ENCODE peak calls at places on chromosomes 4 and X, in ten cellular contexts. One of them, this sample, is unnamed. For H3K4me1, the result is how much of the 10 kb centered on the place peaks cover.

GRCh38 chr4:183797445-183798248 is 107.5 kb upstream of the STOX2 start:
- DNase-seq in CD8-positive, alpha-beta T cell: no peak
- DNase-seq in GM12878: no peak
- DNase-seq in aorta: no peak
- DNase-seq in IMR-90: no peak
- DNase-seq in GM23338: peak
- DNase-seq in lower lobe of right lung: peak
- DNase-seq in heart right ventricle: peak
- DNase-seq in mucosa of descending colon: peak
- DNase-seq in naive thymus-derived CD4-positive, alpha-beta T cell: no peak
- DNase-seq in this sample: peak

GRCh38 chrX:123184199-123184857 is at the start of gene GRIA3:
- DNase-seq in CD8-positive, alpha-beta T cell: no peak
- DNase-seq in GM12878: no peak
- DNase-seq in aorta: peak
- DNase-seq in IMR-90: no peak
- DNase-seq in GM23338: peak
- DNase-seq in lower lobe of right lung: no peak
- DNase-seq in heart right ventricle: no peak
- DNase-seq in mucosa of descending colon: no peak
- DNase-seq in naive thymus-derived CD4-positive, alpha-beta T cell: no peak
- DNase-seq in this sample: no peak

GRCh38 chrX:108439961-108440696 is 491 bp downstream of the COL4A5 start:
- DNase-seq in CD8-positive, alpha-beta T cell: no peak
- DNase-seq in GM12878: no peak
- DNase-seq in aorta: peak
- DNase-seq in IMR-90: peak
- DNase-seq in GM23338: peak
- DNase-seq in lower lobe of right lung: peak
- DNase-seq in heart right ventricle: peak
- DNase-seq in mucosa of descending colon: no peak
- DNase-seq in naive thymus-derived CD4-positive, alpha-beta T cell: no peak
- DNase-seq in this sample: no peak

GRCh38 chr4:173332963-173333657 is 1.0 kb downstream of the HMGB2 start:
- DNase-seq in CD8-positive, alpha-beta T cell: peak
- DNase-seq in GM12878: no peak
- DNase-seq in aorta: no peak
- DNase-seq in IMR-90: peak
- DNase-seq in GM23338: no peak
- DNase-seq in lower lobe of right lung: no peak
- DNase-seq in heart right ventricle: no peak
- DNase-seq in mucosa of descending colon: no peak
- DNase-seq in naive thymus-derived CD4-positive, alpha-beta T cell: peak
- DNase-seq in this sample: no peak

GRCh38 chrX:18983711-18984380 is at the start of gene PHKA2:
- DNase-seq in CD8-positive, alpha-beta T cell: no peak
- DNase-seq in GM12878: no peak
- DNase-seq in aorta: peak
- DNase-seq in IMR-90: no peak
- DNase-seq in GM23338: peak
- DNase-seq in lower lobe of right lung: peak
- DNase-seq in heart right ventricle: peak
- DNase-seq in mucosa of descending colon: peak
- DNase-seq in naive thymus-derived CD4-positive, alpha-beta T cell: no peak
- DNase-seq in this sample: peak

GRCh38 chrX:80550722-80551121 is 130.5 kb downstream of the TENT5D start:
- DNase-seq in CD8-positive, alpha-beta T cell: no peak
- DNase-seq in GM12878: no peak
- DNase-seq in aorta: no peak
- DNase-seq in IMR-90: no peak
- DNase-seq in GM23338: peak
- DNase-seq in lower lobe of right lung: no peak
- DNase-seq in heart right ventricle: no peak
- DNase-seq in mucosa of descending colon: no peak
- DNase-seq in naive thymus-derived CD4-positive, alpha-beta T cell: no peak
- DNase-seq in this sample: no peak

GRCh38 chr4:3470244-3471097 is 7.4 kb downstream of the DOK7 start:
- DNase-seq in CD8-positive, alpha-beta T cell: no peak
- DNase-seq in GM12878: no peak
- DNase-seq in aorta: no peak
- DNase-seq in IMR-90: peak
- DNase-seq in GM23338: no peak
- DNase-seq in lower lobe of right lung: peak
- DNase-seq in heart right ventricle: no peak
- DNase-seq in mucosa of descending colon: peak
- DNase-seq in naive thymus-derived CD4-positive, alpha-beta T cell: no peak
- DNase-seq in this sample: peak

GRCh38 chr4:120111745-120112144 is 45.1 kb upstream of the MAD2L1 start:
- DNase-seq in CD8-positive, alpha-beta T cell: no peak
- DNase-seq in GM12878: no peak
- DNase-seq in aorta: no peak
- DNase-seq in IMR-90: no peak
- DNase-seq in GM23338: no peak
- DNase-seq in lower lobe of right lung: no peak
- DNase-seq in heart right ventricle: no peak
- DNase-seq in mucosa of descending colon: no peak
- DNase-seq in naive thymus-derived CD4-positive, alpha-beta T cell: no peak
- DNase-seq in this sample: no peak

GRCh38 chrX:81377329-81377728 is 175.4 kb downstream of the SH3BGRL start:
- DNase-seq in CD8-positive, alpha-beta T cell: no peak
- DNase-seq in GM12878: no peak
- DNase-seq in aorta: no peak
- DNase-seq in IMR-90: peak
- DNase-seq in GM23338: peak
- DNase-seq in lower lobe of right lung: no peak
- DNase-seq in heart right ventricle: no peak
- DNase-seq in mucosa of descending colon: no peak
- DNase-seq in naive thymus-derived CD4-positive, alpha-beta T cell: no peak
- DNase-seq in this sample: no peak

GRCh38 chrX:154855256-154855655 is 20.8 kb upstream of the SMIM9 start:
- DNase-seq in CD8-positive, alpha-beta T cell: no peak
- DNase-seq in GM12878: no peak
- DNase-seq in aorta: no peak
- DNase-seq in IMR-90: no peak
- DNase-seq in GM23338: peak
- DNase-seq in lower lobe of right lung: no peak
- DNase-seq in heart right ventricle: no peak
- DNase-seq in mucosa of descending colon: no peak
- DNase-seq in naive thymus-derived CD4-positive, alpha-beta T cell: no peak
- DNase-seq in this sample: no peak

GRCh38 chr4:96736352-96736889 is 896.5 kb downstream of the PDHA2 start:
- DNase-seq in CD8-positive, alpha-beta T cell: no peak
- DNase-seq in GM12878: no peak
- DNase-seq in aorta: no peak
- DNase-seq in IMR-90: no peak
- DNase-seq in GM23338: peak
- DNase-seq in lower lobe of right lung: no peak
- DNase-seq in heart right ventricle: no peak
- DNase-seq in mucosa of descending colon: no peak
- DNase-seq in naive thymus-derived CD4-positive, alpha-beta T cell: no peak
- DNase-seq in this sample: no peak

GRCh38 chr4:17009871-17010367 is 111.5 kb upstream of the LDB2 start:
- DNase-seq in CD8-positive, alpha-beta T cell: no peak
- DNase-seq in GM12878: no peak
- DNase-seq in aorta: no peak
- DNase-seq in IMR-90: no peak
- DNase-seq in GM23338: no peak
- DNase-seq in lower lobe of right lung: no peak
- DNase-seq in heart right ventricle: no peak
- DNase-seq in mucosa of descending colon: no peak
- DNase-seq in naive thymus-derived CD4-positive, alpha-beta T cell: no peak
- DNase-seq in this sample: no peak

GRCh38 chr4:174119051-174119450 is 164.4 kb downstream of the FBXO8 start:
- DNase-seq in CD8-positive, alpha-beta T cell: no peak
- DNase-seq in GM12878: no peak
- DNase-seq in aorta: no peak
- DNase-seq in IMR-90: peak
- DNase-seq in GM23338: no peak
- DNase-seq in lower lobe of right lung: no peak
- DNase-seq in heart right ventricle: no peak
- DNase-seq in mucosa of descending colon: no peak
- DNase-seq in naive thymus-derived CD4-positive, alpha-beta T cell: no peak
- DNase-seq in this sample: no peak

GRCh38 chr4:173182403-173182802 is 13.8 kb downstream of the GALNT7 start:
- DNase-seq in CD8-positive, alpha-beta T cell: no peak
- DNase-seq in GM12878: no peak
- DNase-seq in aorta: no peak
- DNase-seq in IMR-90: peak
- DNase-seq in GM23338: no peak
- DNase-seq in lower lobe of right lung: no peak
- DNase-seq in heart right ventricle: no peak
- DNase-seq in mucosa of descending colon: no peak
- DNase-seq in naive thymus-derived CD4-positive, alpha-beta T cell: no peak
- DNase-seq in this sample: no peak

GRCh38 chrX:46722742-46723568 is 36.0 kb downstream of the SLC9A7 start:
- DNase-seq in CD8-positive, alpha-beta T cell: no peak
- DNase-seq in GM12878: no peak
- DNase-seq in aorta: no peak
- DNase-seq in IMR-90: peak
- DNase-seq in GM23338: no peak
- DNase-seq in lower lobe of right lung: no peak
- DNase-seq in heart right ventricle: no peak
- DNase-seq in mucosa of descending colon: no peak
- DNase-seq in naive thymus-derived CD4-positive, alpha-beta T cell: no peak
- DNase-seq in this sample: no peak

GRCh38 chr4:40254961-40255721 is 58.3 kb downstream of the RHOH start:
- DNase-seq in CD8-positive, alpha-beta T cell: no peak
- DNase-seq in GM12878: no peak
- DNase-seq in aorta: no peak
- DNase-seq in IMR-90: peak
- DNase-seq in GM23338: no peak
- DNase-seq in lower lobe of right lung: no peak
- DNase-seq in heart right ventricle: no peak
- DNase-seq in mucosa of descending colon: no peak
- DNase-seq in naive thymus-derived CD4-positive, alpha-beta T cell: no peak
- DNase-seq in this sample: no peak

GRCh38 chr4:82367438-82368097 is 6.2 kb downstream of the HNRNPD start:
- DNase-seq in CD8-positive, alpha-beta T cell: no peak
- DNase-seq in GM12878: no peak
- DNase-seq in aorta: no peak
- DNase-seq in IMR-90: no peak
- DNase-seq in GM23338: no peak
- DNase-seq in lower lobe of right lung: no peak
- DNase-seq in heart right ventricle: no peak
- DNase-seq in mucosa of descending colon: no peak
- DNase-seq in naive thymus-derived CD4-positive, alpha-beta T cell: no peak
- DNase-seq in this sample: no peak
- H3K4me1 ChIP-seq in CD8-positive, alpha-beta T cell: half or more
- H3K4me1 ChIP-seq in GM12878: under half
- H3K4me1 ChIP-seq in aorta: under half
- H3K4me1 ChIP-seq in IMR-90: under half
- H3K4me1 ChIP-seq in GM23338: under half
- H3K4me1 ChIP-seq in lower lobe of right lung: half or more
- H3K4me1 ChIP-seq in heart right ventricle: half or more
- H3K4me1 ChIP-seq in mucosa of descending colon: half or more
- H3K4me1 ChIP-seq in naive thymus-derived CD4-positive, alpha-beta T cell: half or more
- H3K4me1 ChIP-seq in this sample: half or more

GRCh38 chr4:8403981-8404380 is 36.5 kb downstream of the ACOX3 start:
- DNase-seq in CD8-positive, alpha-beta T cell: no peak
- DNase-seq in GM12878: no peak
- DNase-seq in aorta: no peak
- DNase-seq in IMR-90: no peak
- DNase-seq in GM23338: no peak
- DNase-seq in lower lobe of right lung: peak
- DNase-seq in heart right ventricle: no peak
- DNase-seq in mucosa of descending colon: no peak
- DNase-seq in naive thymus-derived CD4-positive, alpha-beta T cell: no peak
- DNase-seq in this sample: no peak
- H3K4me3 ChIP-seq in CD8-positive, alpha-beta T cell: no peak
- H3K4me3 ChIP-seq in GM12878: no peak
- H3K4me3 ChIP-seq in aorta: no peak
- H3K4me3 ChIP-seq in IMR-90: no peak
- H3K4me3 ChIP-seq in GM23338: no peak
- H3K4me3 ChIP-seq in lower lobe of right lung: no peak
- H3K4me3 ChIP-seq in heart right ventricle: no peak
- H3K4me3 ChIP-seq in mucosa of descending colon: no peak
- H3K4me3 ChIP-seq in naive thymus-derived CD4-positive, alpha-beta T cell: no peak
- H3K4me3 ChIP-seq in this sample: no peak

DNA sequence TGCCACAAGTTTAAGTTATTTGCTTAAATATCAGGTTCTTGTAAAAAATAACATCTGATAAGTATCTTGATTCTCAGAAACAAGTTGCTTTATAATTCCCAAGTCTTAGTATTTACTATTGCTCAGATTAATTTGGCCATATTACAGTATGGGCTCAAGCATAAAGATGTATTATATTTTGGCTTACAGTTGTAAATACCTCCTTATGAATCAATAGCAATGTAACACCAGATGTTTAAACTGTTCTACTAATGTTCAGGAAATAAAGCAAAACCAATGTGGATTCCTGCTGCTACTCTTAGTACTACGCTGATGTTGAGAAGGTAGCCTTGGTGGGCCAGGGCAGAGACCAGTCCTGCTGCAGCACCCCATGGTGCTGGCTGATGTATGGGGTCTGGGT is 102.7 kb downstream of the MGST2 start:
- DNase-seq in CD8-positive, alpha-beta T cell: no peak
- DNase-seq in GM12878: no peak
- DNase-seq in aorta: no peak
- DNase-seq in IMR-90: no peak
- DNase-seq in GM23338: no peak
- DNase-seq in lower lobe of right lung: no peak
- DNase-seq in heart right ventricle: no peak
- DNase-seq in mucosa of descending colon: no peak
- DNase-seq in naive thymus-derived CD4-positive, alpha-beta T cell: no peak
- DNase-seq in this sample: no peak
- H3K4me1 ChIP-seq in CD8-positive, alpha-beta T cell: under half
- H3K4me1 ChIP-seq in GM12878: under half
- H3K4me1 ChIP-seq in aorta: under half
- H3K4me1 ChIP-seq in IMR-90: under half
- H3K4me1 ChIP-seq in GM23338: under half
- H3K4me1 ChIP-seq in lower lobe of right lung: under half
- H3K4me1 ChIP-seq in heart right ventricle: under half
- H3K4me1 ChIP-seq in mucosa of descending colon: under half
- H3K4me1 ChIP-seq in naive thymus-derived CD4-positive, alpha-beta T cell: under half
- H3K4me1 ChIP-seq in this sample: under half

DNA sequence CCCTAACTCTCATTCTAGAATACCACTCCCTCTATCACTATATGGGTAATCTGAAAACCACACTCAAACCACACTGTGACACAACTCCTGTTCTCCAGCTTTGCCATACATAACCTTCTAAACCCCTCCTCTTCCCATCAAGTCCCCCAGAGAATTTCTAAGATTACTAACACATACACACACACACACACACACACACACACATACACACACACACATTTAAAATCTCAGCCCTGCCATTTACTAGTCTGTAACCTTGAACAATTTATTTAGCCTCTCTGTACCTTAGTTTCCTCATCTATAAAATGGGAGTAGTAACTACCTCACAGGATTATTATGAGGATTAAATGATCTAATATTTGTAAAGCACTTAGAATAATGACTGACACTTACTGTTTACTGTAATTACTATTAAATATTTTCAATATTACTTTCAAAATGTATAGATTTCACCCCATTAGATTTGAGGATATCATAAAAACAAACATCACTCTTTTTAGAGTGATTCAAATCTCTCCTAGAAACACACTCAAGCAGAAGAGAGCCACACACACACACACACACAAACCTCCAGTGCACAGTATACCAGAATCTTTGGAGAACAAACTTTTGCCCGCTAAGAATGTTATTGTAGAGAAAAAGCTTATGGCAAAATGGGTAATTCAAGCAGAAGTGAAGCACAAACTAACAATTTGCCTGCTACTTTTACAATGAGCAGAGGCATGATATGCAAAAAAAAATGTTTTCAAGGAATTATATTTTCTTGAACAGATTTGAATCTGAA is 3.8 kb downstream of the ANKRD50 start:
- DNase-seq in CD8-positive, alpha-beta T cell: no peak
- DNase-seq in GM12878: no peak
- DNase-seq in aorta: peak
- DNase-seq in IMR-90: peak
- DNase-seq in GM23338: no peak
- DNase-seq in lower lobe of right lung: no peak
- DNase-seq in heart right ventricle: no peak
- DNase-seq in mucosa of descending colon: no peak
- DNase-seq in naive thymus-derived CD4-positive, alpha-beta T cell: no peak
- DNase-seq in this sample: no peak
- H3K4me3 ChIP-seq in CD8-positive, alpha-beta T cell: no peak
- H3K4me3 ChIP-seq in GM12878: no peak
- H3K4me3 ChIP-seq in aorta: peak
- H3K4me3 ChIP-seq in IMR-90: no peak
- H3K4me3 ChIP-seq in GM23338: peak
- H3K4me3 ChIP-seq in lower lobe of right lung: peak
- H3K4me3 ChIP-seq in heart right ventricle: peak
- H3K4me3 ChIP-seq in mucosa of descending colon: no peak
- H3K4me3 ChIP-seq in naive thymus-derived CD4-positive, alpha-beta T cell: no peak
- H3K4me3 ChIP-seq in this sample: no peak

This sample was measured in left ventricle myocardium inferior.